ENCODE peak calls at places on chromosomes 3 and 15, in eight cellular contexts. E is natural killer cell, I is HFF-Myc, L is Peyer's patch, F is BE2C, H is left ventricle myocardium inferior, T is AG04449, D is WERI-Rb-1. C is an unnamed sample.

GRCh38 chr3:167736997-167737396 is 1.5 kb downstream of the SERPINI1 start:
- DNase-seq in I (no peak), F (no peak), L (no peak), D (no peak), E (no peak), T (no peak), H (no peak), C (no peak)

GRCh38 chr3:32934150-32934742 is 17.2 kb upstream of the CCR4 start:
- DNase-seq in F (no peak), D (peak), I (no peak), H (no peak), T (no peak), L (no peak), E (no peak), C (no peak)

GRCh38 chr3:17407576-17407975 is 334.9 kb downstream of the TBC1D5 start:
- DNase-seq in T (no peak), I (no peak), F (no peak), L (no peak), D (no peak), E (no peak), H (no peak), C (no peak)

GRCh38 chr15:89107984-89108383 is 19.7 kb downstream of the ABHD2 start:
- DNase-seq in T (no peak), H (no peak), L (no peak), D (no peak), E (no peak), I (no peak), F (no peak), C (no peak)

GRCh38 chr3:115623414-115623868 is at the start of gene GAP43:
- DNase-seq in D (peak), T (peak), H (peak), F (peak), E (no peak), I (peak), L (no peak), C (no peak)

GRCh38 chr3:13110678-13111116 is 37.5 kb upstream of the IQSEC1 start:
- DNase-seq in F (no peak), E (peak), I (no peak), T (no peak), D (peak), L (peak), H (peak), C (peak)

GRCh38 chr3:17478673-17479072 is 263.8 kb downstream of the TBC1D5 start:
- DNase-seq in H (no peak), L (no peak), E (no peak), D (no peak), F (no peak), T (no peak), I (peak), C (no peak)

GRCh38 chr3:126551066-126551838 is 7.5 kb downstream of the C3orf22 start:
- DNase-seq in H (no peak), L (peak), D (peak), T (no peak), F (peak), E (peak), I (no peak), C (no peak)

GRCh38 chr15:41827290-41827879 is 507 bp upstream of the JMJD7 start:
- DNase-seq in L (peak), F (no peak), I (no peak), T (no peak), H (peak), D (no peak), E (no peak), C (peak)

GRCh38 chr3:187746479-187747335 is 1.4 kb upstream of the BCL6 start:
- DNase-seq in H (no peak), D (no peak), I (no peak), L (no peak), E (no peak), F (no peak), T (no peak), C (no peak)

GRCh38 chr15:63373866-63374548 is 7.6 kb downstream of the CA12 start:
- DNase-seq in I (no peak), L (no peak), F (no peak), D (no peak), T (no peak), H (no peak), E (no peak), C (no peak)

GRCh38 chr15:40161693-40162401 is 978 bp downstream of the BUB1B start:
- DNase-seq in L (no peak), T (no peak), E (no peak), F (no peak), I (no peak), H (no peak), D (no peak), C (no peak)

GRCh38 chr3:7638103-7638502 is 777.2 kb downstream of the GRM7 start:
- DNase-seq in L (no peak), E (no peak), T (no peak), F (no peak), H (no peak), I (no peak), D (no peak), C (no peak)

GRCh38 chr15:72338617-72339321 is 18.8 kb upstream of the CELF6 start:
- DNase-seq in L (no peak), H (no peak), T (peak), I (no peak), E (no peak), D (no peak), F (no peak), C (no peak)

GRCh38 chr15:38623744-38624143 is 59.1 kb upstream of the RASGRP1 start:
- DNase-seq in I (no peak), H (peak), F (no peak), T (no peak), L (no peak), D (no peak), E (no peak), C (no peak)

GRCh38 chr3:140089403-140090072 is 154.6 kb downstream of the CLSTN2 start:
- DNase-seq in I (no peak), H (no peak), T (no peak), L (no peak), E (no peak), F (no peak), D (no peak), C (no peak)

GRCh38 chr3:140096037-140096436 is 161.1 kb downstream of the CLSTN2 start:
- DNase-seq in E (no peak), D (no peak), T (no peak), I (no peak), F (no peak), L (no peak), H (no peak), C (no peak)

GRCh38 chr3:140093742-140094141 is 158.8 kb downstream of the CLSTN2 start:
- DNase-seq in D (no peak), E (no peak), F (peak), I (peak), L (no peak), T (peak), H (peak), C (no peak)

GRCh38 chr3:140091143-140091542 is 156.2 kb downstream of the CLSTN2 start:
- DNase-seq in F (peak), L (no peak), D (no peak), I (no peak), H (no peak), T (no peak), E (no peak), C (no peak)

GRCh38 chr3:140092883-140093536 is 158.0 kb downstream of the CLSTN2 start:
- DNase-seq in E (no peak), T (no peak), L (no peak), H (no peak), F (peak), D (peak), I (no peak), C (no peak)
- TF ChIP-seq CTCF in E (no peak), T (no peak), L (no peak), H (peak), F (peak), D (peak), I (no peak), C (no peak)

DNA sequence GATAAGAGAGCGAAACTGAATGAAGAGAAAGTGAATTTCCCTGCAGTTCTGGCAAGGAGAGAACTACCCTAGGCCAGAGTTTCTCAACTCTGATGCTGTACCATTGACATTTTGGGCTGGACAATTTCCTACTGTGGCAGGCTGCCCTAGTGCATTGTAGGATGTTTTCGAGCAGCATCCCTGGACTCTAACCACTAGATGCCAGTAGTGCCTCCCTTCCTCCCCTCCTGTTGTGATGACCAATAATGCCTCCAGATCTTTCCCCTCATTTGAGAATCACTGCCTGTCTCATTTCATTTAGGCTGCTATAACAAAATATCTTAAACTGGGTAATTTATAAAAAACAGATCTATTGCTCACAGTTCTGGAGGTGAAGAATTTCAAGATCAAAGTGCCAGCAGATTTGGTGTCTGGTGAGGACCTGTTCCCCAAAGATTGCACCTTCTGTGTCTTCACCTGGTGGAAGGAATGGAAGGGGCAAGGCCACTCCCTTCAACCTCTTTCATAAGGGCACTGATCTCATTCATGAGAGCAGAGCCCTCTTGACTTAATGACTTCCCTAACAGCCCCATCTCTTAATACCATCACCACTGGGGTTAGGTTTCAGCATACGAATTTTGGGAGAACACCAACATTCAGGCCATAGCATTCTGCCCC is 188.9 kb upstream of the MEIS2 start:
- DNase-seq in H (no peak), E (no peak), L (no peak), F (peak), I (peak), T (no peak), D (peak), C (no peak)
- TF ChIP-seq CTCF in H (peak), E (no peak), L (no peak), F (peak), I (peak), T (peak), D (peak), C (no peak)

DNA sequence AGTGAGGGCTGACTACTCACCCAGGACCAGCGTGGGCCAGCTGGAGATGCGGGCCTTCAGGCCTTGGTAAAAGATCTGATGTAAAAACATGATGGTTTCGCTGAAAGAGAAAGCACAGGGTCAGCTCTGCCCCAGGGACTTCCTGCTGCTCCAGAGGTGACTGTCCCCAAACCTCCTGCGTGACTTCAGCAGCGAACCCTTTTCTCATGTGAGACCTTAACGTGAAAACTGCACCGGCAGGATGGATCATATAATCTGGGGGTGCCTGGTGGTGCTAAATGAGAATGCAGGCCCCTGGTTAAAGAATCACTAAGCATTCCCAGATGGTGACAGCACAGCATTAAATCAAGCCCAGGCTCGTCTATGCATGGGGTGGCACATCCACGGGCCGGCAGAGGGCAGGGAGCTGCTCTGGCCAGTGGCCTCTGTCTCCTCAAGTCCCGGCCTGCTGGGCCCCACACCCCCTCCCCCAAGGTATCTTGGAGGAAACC is 55.4 kb downstream of the RASGRF1 start:
- DNase-seq in D (peak), T (no peak), L (no peak), H (no peak), I (peak), F (no peak), E (no peak), C (no peak)
- TF ChIP-seq CTCF in D (peak), T (no peak), L (no peak), H (no peak), I (peak), F (peak), E (no peak), C (no peak)

GRCh38 chr15:33179874-33180273 is 14.6 kb downstream of the FMN1 start:
- DNase-seq in T (no peak), F (no peak), D (no peak), I (no peak), E (no peak), H (no peak), L (no peak), C (no peak)

GRCh38 chr15:33188159-33188558 is 6.4 kb downstream of the FMN1 start:
- DNase-seq in E (no peak), H (no peak), T (no peak), F (no peak), I (no peak), L (no peak), D (no peak), C (no peak)

GRCh38 chr15:33183334-33183733 is 11.2 kb downstream of the FMN1 start:
- DNase-seq in L (no peak), D (no peak), E (no peak), I (no peak), F (no peak), T (no peak), H (no peak), C (no peak)

DNA sequence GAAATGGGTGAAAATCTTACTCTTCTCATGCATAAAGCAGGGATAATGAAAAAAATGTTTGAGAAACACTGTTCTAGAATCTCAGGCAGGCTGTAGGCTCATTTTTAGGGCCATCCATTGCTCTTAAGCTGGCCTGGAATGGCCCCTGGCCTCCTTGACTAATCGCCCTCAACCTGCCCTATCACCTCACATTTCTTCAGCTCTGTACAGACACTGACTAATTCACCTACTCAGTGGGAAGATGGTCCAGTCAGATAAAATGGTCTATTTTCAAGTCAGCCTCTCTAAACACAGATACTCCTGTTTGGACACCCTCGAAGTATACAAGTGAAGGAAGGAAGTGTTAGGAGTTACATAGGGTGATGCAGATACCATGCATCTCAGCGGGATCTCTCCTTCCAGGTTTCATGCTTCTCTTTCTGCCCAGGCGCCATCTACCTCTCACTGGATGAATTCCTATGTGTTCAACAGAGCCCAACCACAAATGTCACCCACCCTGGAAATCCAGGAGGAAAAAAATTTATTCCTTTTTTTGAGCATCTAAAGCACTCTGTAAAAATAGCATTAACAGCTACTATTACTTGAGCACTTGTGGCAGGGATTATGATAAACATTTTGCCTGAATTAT is 12.1 kb downstream of the FMN1 start:
- DNase-seq in F (no peak), D (peak), H (no peak), L (no peak), I (no peak), E (no peak), T (no peak), C (no peak)
- TF ChIP-seq CTCF in F (peak), D (peak), H (no peak), L (no peak), I (no peak), E (no peak), T (no peak), C (no peak)

C was measured in activated B cell treated with CpG ODN at 0.5 μM for 24 hours.